ENCODE peak calls at places on chromosomes 5 and 9, in four cellular contexts. L is tibial nerve, F is stomach, B is fibroblast of lung. H is an unnamed sample.
A peak's percentile ranks its signal among the peaks of the same experiment; 100 is the strongest.

GRCh38 chr5:52787600-52788504 is at the start of the genes ITGA1 and PELO:
- DNase-seq in L (peak; percentile 76), F (peak; percentile 65), B (peak; percentile 88), H (peak; percentile 94)

GRCh38 chr5:68277427-68277826 is 61.9 kb downstream of the PIK3R1 start:
- DNase-seq in L (no peak), F (no peak), B (peak; percentile 23), H (no peak)

GRCh38 chr5:82526540-82526939 is 248.4 kb upstream of the RPS23 start:
- DNase-seq in L (no peak), F (no peak), B (no peak), H (no peak)

GRCh38 chr5:149079883-149080282 is 17.0 kb upstream of the SH3TC2 start:
- DNase-seq in L (no peak), F (no peak), B (no peak), H (no peak)

GRCh38 chr5:153212471-153212870 is 278.0 kb upstream of the GRIA1 start:
- DNase-seq in L (no peak), F (no peak), B (no peak), H (no peak)

GRCh38 chr9:137421838-137422667 is 909 bp downstream of the EXD3 start:
- DNase-seq in L (no peak), F (no peak), B (no peak), H (no peak)

GRCh38 chr5:145362261-145362660 is 472.9 kb downstream of the PRELID2 start:
- DNase-seq in L (no peak), F (no peak), B (peak; percentile 54), H (no peak)

GRCh38 chr5:89308606-89309040 is 425.6 kb upstream of the MEF2C start:
- DNase-seq in L (no peak), F (no peak), B (no peak), H (no peak)

GRCh38 chr9:20642045-20642444 is 19.7 kb upstream of the MLLT3 start:
- DNase-seq in L (no peak), F (no peak), B (no peak), H (no peak)

GRCh38 chr5:85049020-85049419 is 664.3 kb upstream of the EDIL3 start:
- DNase-seq in L (no peak), F (no peak), B (peak; percentile 75), H (no peak)

GRCh38 chr9:85527331-85528015 is 214.3 kb downstream of the AGTPBP1 start:
- DNase-seq in L (no peak), F (no peak), B (no peak), H (no peak)

GRCh38 chr5:37875051-37875787 is 35.4 kb upstream of the GDNF start:
- DNase-seq in L (no peak), F (no peak), B (peak; percentile 48), H (no peak)

GRCh38 chr9:114155967-114156294 is 594 bp downstream of the COL27A1 start:
- DNase-seq in L (no peak), F (no peak), B (no peak), H (peak; percentile 63)

GRCh38 chr5:34929720-34930526 is 564 bp downstream of the DNAJC21 start:
- DNase-seq in L (peak; percentile 75), F (peak; percentile 89), B (peak; percentile 77), H (peak; percentile 93)

GRCh38 chr5:169856571-169856970 is 123.7 kb downstream of the INSYN2B start:
- DNase-seq in L (no peak), F (no peak), B (peak; percentile 85), H (no peak)

DNA sequence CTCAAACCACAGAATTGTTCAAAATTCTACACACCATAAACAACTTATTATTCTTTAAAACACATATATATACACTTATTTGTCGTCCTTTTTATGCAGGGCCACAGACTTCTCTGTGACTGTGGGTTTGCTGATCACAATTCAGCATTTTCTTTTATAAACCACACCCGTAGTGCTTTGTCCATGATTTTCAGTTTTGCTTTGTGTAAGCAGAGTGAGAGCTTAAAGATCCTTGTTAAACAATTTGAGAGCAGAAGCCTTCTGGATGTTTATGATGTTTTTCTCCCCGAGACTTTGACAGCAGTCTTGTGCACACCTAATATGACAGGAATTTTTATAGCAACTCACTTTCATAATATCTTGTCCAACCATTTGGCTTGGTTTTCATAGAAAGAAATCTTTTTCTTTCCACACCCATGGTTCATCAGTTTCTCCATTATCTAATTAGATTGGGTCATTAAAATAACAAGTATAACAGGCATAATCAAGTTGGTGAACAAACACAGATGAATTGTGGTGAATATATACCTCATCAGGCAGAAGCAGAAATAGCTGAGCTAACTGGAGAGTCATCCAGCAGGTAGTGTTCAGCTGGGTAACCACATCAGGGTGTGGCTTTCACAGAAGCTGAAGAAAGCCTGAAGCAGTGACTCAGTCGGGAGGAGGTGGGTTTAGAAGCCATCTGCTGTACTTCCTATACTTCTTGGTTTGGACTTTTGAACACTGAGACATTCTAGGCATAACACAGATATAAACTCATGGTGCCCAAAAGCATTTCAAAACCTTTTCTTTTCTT is 232.8 kb downstream of the DOCK8 start:
- DNase-seq in L (no peak), F (no peak), B (no peak), H (no peak)
- H3K27ac ChIP-seq in L (no peak overlapping the region), F (no peak overlapping the region), B (no peak overlapping the region), H (no peak overlapping the region)

GRCh38 chr5:10700516-10700915 is 60.5 kb downstream of the DAP start:
- DNase-seq in L (no peak), F (no peak), B (no peak), H (no peak)

GRCh38 chr5:10699281-10699874 is 61.7 kb downstream of the DAP start:
- DNase-seq in L (no peak), F (no peak), B (no peak), H (no peak)

GRCh38 chr5:10702040-10702629 is 58.9 kb downstream of the DAP start:
- DNase-seq in L (no peak), F (peak; percentile 43), B (peak; percentile 96), H (peak; percentile 66)

GRCh38 chr5:10701567-10702039 is 59.4 kb downstream of the DAP start:
- DNase-seq in L (peak; percentile 65), F (no peak), B (peak; percentile 77), H (no peak)

DNA sequence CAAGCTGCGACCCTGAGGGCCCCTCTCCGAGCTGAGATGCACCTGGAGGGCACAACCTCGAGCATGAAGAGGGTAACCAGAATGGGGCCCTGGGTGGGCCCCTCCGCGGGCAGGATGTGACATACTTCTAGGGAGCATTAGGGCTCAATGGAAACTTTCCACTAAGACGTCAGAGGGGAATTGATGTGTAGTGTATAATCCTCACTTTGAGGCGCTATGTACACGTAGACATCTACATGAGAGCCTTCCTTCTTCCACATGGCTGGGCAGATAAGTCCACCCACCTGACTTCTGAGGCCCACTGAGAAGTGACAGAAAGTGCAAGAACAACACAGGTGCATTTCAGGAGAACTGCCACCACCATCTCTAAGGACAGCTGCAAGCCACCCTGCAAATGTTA is 61.0 kb downstream of the DAP start:
- DNase-seq in L (no peak), F (no peak), B (no peak), H (no peak)
- H3K4me1 ChIP-seq in L (no peaks in the 10 kb centered on the region), F (peaks cover 38% of the 10 kb centered on the region), B (peaks cover 21% of the 10 kb centered on the region), H (no peaks in the 10 kb centered on the region)

GRCh38 chr5:66824476-66824875 is 228.3 kb downstream of the MAST4 start:
- DNase-seq in L (no peak), F (no peak), B (no peak), H (no peak)
- H3K4me3 ChIP-seq in L (no peak overlapping the region), F (no peak overlapping the region), B (no peak overlapping the region), H (no peak overlapping the region)

DNA sequence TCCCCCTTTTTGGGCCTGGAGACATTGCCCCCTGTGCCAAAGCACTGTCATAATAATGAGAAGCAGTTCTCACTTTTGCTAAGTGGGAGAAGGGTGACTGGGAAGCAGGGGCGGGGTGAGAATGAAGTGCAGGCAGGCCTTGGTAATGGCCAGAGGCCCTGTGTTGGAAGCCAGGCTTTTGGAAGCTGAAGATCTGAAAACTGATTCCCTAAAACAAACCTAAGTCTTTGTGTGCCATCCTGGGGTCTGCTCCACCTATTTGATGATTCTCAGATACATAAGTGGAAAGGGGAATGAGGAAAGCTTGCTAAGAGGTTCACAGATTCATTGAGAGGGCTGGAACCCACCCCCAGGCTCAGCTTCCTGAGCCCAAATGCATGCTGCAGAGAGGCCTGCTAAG is 74.9 kb downstream of the NSG2 start:
- DNase-seq in L (no peak), F (no peak), B (no peak), H (no peak)
- H3K27ac ChIP-seq in L (no peak overlapping the region), F (no peak overlapping the region), B (no peak overlapping the region), H (no peak overlapping the region)

GRCh38 chr5:72383280-72384205 is 63.4 kb downstream of the PTCD2 start:
- DNase-seq in L (no peak), F (no peak), B (peak; percentile 29), H (no peak)
- H3K4me1 ChIP-seq in L (no peaks in the 10 kb centered on the region), F (no peaks in the 10 kb centered on the region), B (peaks cover 19% of the 10 kb centered on the region), H (peaks cover 4% of the 10 kb centered on the region)

DNA sequence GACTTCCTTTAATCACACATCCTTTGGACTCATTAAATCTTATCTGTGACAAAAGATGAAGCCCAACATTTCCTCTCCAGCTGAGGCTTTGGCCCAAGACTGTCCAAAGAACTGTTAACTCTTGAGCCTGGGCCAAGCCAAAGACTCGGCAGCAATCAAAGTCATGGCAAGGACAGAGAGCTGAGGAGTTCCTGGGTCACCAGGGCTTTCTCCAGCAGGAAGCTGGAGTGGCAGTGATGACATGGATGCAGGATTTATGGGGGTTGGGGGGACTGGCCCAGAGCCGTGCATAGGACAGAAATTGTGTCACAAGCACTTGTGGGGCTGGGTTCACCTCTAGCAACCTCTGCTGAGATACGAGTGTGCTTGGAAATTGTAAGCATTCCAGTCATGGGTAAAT is 440.3 kb downstream of the PLK2 start:
- DNase-seq in L (peak; percentile 28), F (peak; percentile 27), B (no peak), H (peak; percentile 71)
- H3K4me3 ChIP-seq in L (no peak overlapping the region), F (no peak overlapping the region), B (no peak overlapping the region), H (no peak overlapping the region)

GRCh38 chr9:136172412-136173079 is 32.4 kb downstream of the LHX3 start:
- DNase-seq in L (no peak), F (no peak), B (no peak), H (no peak)
- H3K27ac ChIP-seq in L (no peak overlapping the region), F (no peak overlapping the region), B (no peak overlapping the region), H (no peak overlapping the region)

GRCh38 chr9:92740969-92741368 is 23.7 kb downstream of the BICD2 start:
- DNase-seq in L (no peak), F (no peak), B (no peak), H (no peak)

GRCh38 chr9:92740015-92740408 is 24.6 kb downstream of the BICD2 start:
- DNase-seq in L (no peak), F (no peak), B (peak; percentile 36), H (no peak)

GRCh38 chr9:92738661-92739081 is 26.0 kb downstream of the BICD2 start:
- DNase-seq in L (no peak), F (peak; percentile 43), B (no peak), H (peak; percentile 61)

GRCh38 chr9:92739346-92740014 is 25.2 kb downstream of the BICD2 start:
- DNase-seq in L (no peak), F (no peak), B (no peak), H (peak; percentile 35)

DNA sequence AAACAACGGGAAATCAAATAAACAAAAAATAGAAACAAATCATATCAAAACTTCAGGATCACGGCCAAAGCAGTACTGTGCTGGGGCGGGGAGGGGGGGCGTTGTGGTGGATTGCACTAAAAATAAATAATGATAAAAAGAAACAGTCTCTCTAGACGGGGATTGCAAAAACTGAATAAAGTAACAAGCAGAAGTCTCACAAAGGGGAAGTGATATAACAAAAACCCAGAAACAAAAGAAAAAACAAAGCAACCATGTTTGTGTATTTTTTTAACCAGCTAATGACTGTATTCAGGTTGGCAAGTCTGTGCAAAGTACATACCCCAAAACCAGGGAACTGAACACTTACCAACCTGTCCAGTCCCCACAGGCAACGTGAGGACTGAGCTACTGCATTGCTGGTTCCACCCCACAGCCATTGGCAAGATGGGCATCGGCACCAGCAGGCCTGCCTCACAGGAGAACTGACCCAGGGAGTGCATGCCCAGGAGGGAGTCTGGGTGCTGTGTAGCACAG is 24.1 kb downstream of the BICD2 start:
- DNase-seq in L (no peak), F (no peak), B (no peak), H (peak; percentile 65)
- H3K4me1 ChIP-seq in L (peaks cover 55% of the 10 kb centered on the region), F (peaks cover 31% of the 10 kb centered on the region), B (peaks cover 2% of the 10 kb centered on the region), H (no peaks in the 10 kb centered on the region)

GRCh38 chr9:69548676-69549075 is 123.5 kb downstream of the APBA1 start:
- DNase-seq in L (no peak), F (no peak), B (no peak), H (no peak)
- H3K4me3 ChIP-seq in L (no peak overlapping the region), F (no peak overlapping the region), B (no peak overlapping the region), H (no peak overlapping the region)